ENCODE peak calls at places on chromosomes 12 and 14, in ten cellular contexts. V is NCI-H460; C is activated CD4-positive, alpha-beta T cell treated with anti-CD3 and anti-CD28 coated beads, Interleukin-2, amount 10 ng/mL, durations not matched to agents 7 days and 5 days; U is NCI-H774; R is NCI-H748 treated with DMSO at 0.1 percent for 48 hours; L is nephron progenitor cell; O is naive B cell; E is HEK293T; D is BJ; Z is small intestine. Y is an unnamed sample.

GRCh38 chr14:99534863-99535262 is 53.7 kb downstream of the CCNK start:
- DNase-seq in V (no peak), C (no peak), U (no peak), R (no peak), L (no peak), O (no peak), E (no peak), D (no peak), Z (no peak), Y (no peak)

GRCh38 chr12:25959069-25959961 is 833 bp downstream of the RASSF8 start:
- DNase-seq in V (peak), C (peak), U (peak), R (peak), L (peak), O (no peak), E (peak), D (peak), Z (no peak), Y (peak)

GRCh38 chr12:129870796-129871195 is 33.0 kb downstream of the TMEM132D start:
- DNase-seq in V (no peak), C (no peak), U (no peak), R (no peak), L (no peak), O (no peak), E (no peak), D (no peak), Z (no peak), Y (no peak)

GRCh38 chr14:53432378-53432802 is 279.3 kb upstream of the DDHD1 start:
- DNase-seq in V (peak), C (peak), U (no peak), R (no peak), L (peak), O (peak), E (peak), D (no peak), Z (peak), Y (peak)

GRCh38 chr12:74535536-74535935 is 2.1 kb upstream of the ATXN7L3B start:
- DNase-seq in V (no peak), C (no peak), U (no peak), R (no peak), L (no peak), O (no peak), E (no peak), D (no peak), Z (no peak), Y (no peak)

GRCh38 chr12:24414421-24414820 is 465.0 kb upstream of the SOX5 start:
- DNase-seq in V (no peak), C (no peak), U (no peak), R (no peak), L (no peak), O (peak), E (no peak), D (no peak), Z (no peak), Y (no peak)

GRCh38 chr12:42705863-42706262 is 116.3 kb upstream of the PRICKLE1 start:
- DNase-seq in V (no peak), C (no peak), U (no peak), R (no peak), L (no peak), O (no peak), E (no peak), D (peak), Z (no peak), Y (peak)

GRCh38 chr14:44163946-44164345 is 343.1 kb downstream of the FSCB start:
- DNase-seq in V (no peak), C (no peak), U (no peak), R (no peak), L (no peak), O (no peak), E (no peak), D (no peak), Z (no peak), Y (peak)

GRCh38 chr12:56007892-56008471 is 10.9 kb downstream of the SUOX start:
- DNase-seq in V (no peak), C (no peak), U (no peak), R (no peak), L (no peak), O (peak), E (peak), D (no peak), Z (no peak), Y (peak)

GRCh38 chr12:46517579-46517962 is 145.0 kb upstream of the SLC38A2 start:
- DNase-seq in V (no peak), C (no peak), U (no peak), R (no peak), L (no peak), O (no peak), E (no peak), D (no peak), Z (no peak), Y (no peak)

GRCh38 chr12:58174316-58174715 is 232.9 kb downstream of the ATP23 start:
- DNase-seq in V (no peak), C (no peak), U (no peak), R (no peak), L (no peak), O (no peak), E (no peak), D (no peak), Z (no peak), Y (peak)

GRCh38 chr12:43988838-43989560 is 153.1 kb downstream of the TMEM117 start:
- DNase-seq in V (no peak), C (no peak), U (no peak), R (no peak), L (no peak), O (no peak), E (no peak), D (no peak), Z (peak), Y (no peak)

GRCh38 chr14:95346820-95347219 is 27.1 kb upstream of the CLMN start:
- DNase-seq in V (no peak), C (no peak), U (no peak), R (no peak), L (no peak), O (no peak), E (no peak), D (no peak), Z (no peak), Y (no peak)

GRCh38 chr14:91116913-91117588 is 3.2 kb downstream of the DGLUCY start:
- DNase-seq in V (no peak), C (no peak), U (no peak), R (no peak), L (no peak), O (no peak), E (no peak), D (no peak), Z (no peak), Y (no peak)

GRCh38 chr12:80763874-80764273 is 47.2 kb downstream of the MYF5 start:
- DNase-seq in V (peak), C (no peak), U (peak), R (peak), L (peak), O (no peak), E (peak), D (no peak), Z (peak), Y (peak)

GRCh38 chr14:103679351-103679750 is 35.9 kb downstream of the XRCC3 start:
- DNase-seq in V (peak), C (peak), U (no peak), R (peak), L (no peak), O (peak), E (peak), D (no peak), Z (peak), Y (peak)

GRCh38 chr14:73776194-73776537 is 62.0 kb upstream of the PNMA1 start:
- DNase-seq in V (no peak), C (no peak), U (no peak), R (no peak), L (no peak), O (no peak), E (no peak), D (no peak), Z (no peak), Y (peak)

GRCh38 chr12:39975374-39975918 is 130.4 kb downstream of the SLC2A13 start:
- DNase-seq in V (no peak), C (no peak), U (no peak), R (no peak), L (no peak), O (no peak), E (no peak), D (no peak), Z (no peak), Y (no peak)

GRCh38 chr14:28609228-28609828 is 157.3 kb upstream of the FOXG1 start:
- DNase-seq in V (peak), C (peak), U (peak), R (peak), L (peak), O (no peak), E (peak), D (no peak), Z (peak), Y (peak)

GRCh38 chr14:61385002-61385685 is 63.8 kb downstream of the PRKCH start:
- DNase-seq in V (no peak), C (peak), U (no peak), R (no peak), L (no peak), O (no peak), E (no peak), D (no peak), Z (peak), Y (no peak)

GRCh38 chr12:80509781-80510556 is 65.9 kb downstream of the PTPRQ start:
- DNase-seq in V (peak), C (no peak), U (no peak), R (no peak), L (no peak), O (no peak), E (no peak), D (peak), Z (no peak), Y (peak)

GRCh38 chr14:52328286-52328685 is 14.2 kb downstream of the PTGER2 start:
- DNase-seq in V (no peak), C (no peak), U (no peak), R (no peak), L (no peak), O (no peak), E (no peak), D (no peak), Z (no peak), Y (peak)

GRCh38 chr12:27970391-27970980 is 2.0 kb downstream of the PTHLH start:
- DNase-seq in V (no peak), C (no peak), U (no peak), R (no peak), L (peak), O (no peak), E (no peak), D (no peak), Z (no peak), Y (peak)

GRCh38 chr14:35944847-35945246 is 118.7 kb downstream of the BRMS1L start:
- DNase-seq in V (peak), C (peak), U (no peak), R (peak), L (peak), O (no peak), E (peak), D (no peak), Z (peak), Y (no peak)

GRCh38 chr12:111993290-111994150 is 19.4 kb downstream of the TMEM116 start:
- DNase-seq in V (no peak), C (peak), U (no peak), R (no peak), L (no peak), O (no peak), E (no peak), D (no peak), Z (peak), Y (no peak)

GRCh38 chr14:105465209-105466031 is 9.2 kb upstream of the CRIP2 start:
- DNase-seq in V (no peak), C (no peak), U (no peak), R (no peak), L (no peak), O (no peak), E (no peak), D (no peak), Z (no peak), Y (no peak)

GRCh38 chr12:31317471-31318397 is 8.2 kb downstream of the SINHCAF start:
- DNase-seq in V (no peak), C (peak), U (peak), R (no peak), L (no peak), O (peak), E (no peak), D (no peak), Z (peak), Y (no peak)

Y was measured in fibroblast of gingiva.